ENCODE peak calls at places on chromosomes 3 and 15, in eight cellular contexts. C is cardiac muscle cell; P is endothelial cell of umbilical vein; T is CD8-positive, alpha-beta T cell; F is HCT116; E is kidney; W is psoas muscle; Q is neuronal stem cell. H is an unnamed sample.

GRCh38 chr3:194730369-194730768 is 44.7 kb downstream of the FAM43A start:
- DNase-seq in F (no peak), T (no peak), W (no peak), P (peak; percentile 32), Q (no peak), C (no peak), E (peak; percentile 85), H (peak; percentile 71)

GRCh38 chr3:119257654-119258410 is 17.2 kb upstream of the B4GALT4 start:
- DNase-seq in E (no peak), C (peak; percentile 54), Q (no peak), F (no peak), T (no peak), W (no peak), P (no peak), H (no peak)

GRCh38 chr3:119660474-119661150 is at the start of gene POPDC2:
- DNase-seq in F (no peak), Q (no peak), W (peak; percentile 52), E (no peak), C (peak; percentile 65), T (no peak), P (no peak), H (no peak)

GRCh38 chr15:29819979-29820801 is 2.1 kb downstream of the TJP1 start:
- DNase-seq in P (peak; percentile 62), W (no peak), C (no peak), Q (no peak), F (no peak), E (no peak), T (no peak), H (peak; percentile 28)

GRCh38 chr3:72452745-72453144 is 395.5 kb downstream of the SHQ1 start:
- DNase-seq in W (no peak), P (no peak), Q (no peak), F (no peak), T (no peak), E (no peak), C (no peak), H (no peak)

GRCh38 chr3:63193647-63194046 is 84.5 kb upstream of the SYNPR start:
- DNase-seq in F (peak; percentile 3), C (peak; percentile 29), P (peak; percentile 3), Q (peak; percentile 9), T (no peak), W (no peak), E (no peak), H (peak; percentile 57)

GRCh38 chr3:143037867-143038266 is 36.5 kb downstream of the U2SURP start:
- DNase-seq in F (no peak), W (no peak), Q (no peak), C (no peak), E (no peak), P (no peak), T (no peak), H (no peak)

GRCh38 chr15:83930813-83931212 is 276.9 kb downstream of the ADAMTSL3 start:
- DNase-seq in F (no peak), Q (no peak), P (no peak), T (no peak), W (no peak), E (no peak), C (no peak), H (no peak)

GRCh38 chr3:50620420-50620819 is 3.5 kb downstream of the MAPKAPK3 start:
- DNase-seq in P (no peak), Q (no peak), E (no peak), C (no peak), F (no peak), W (peak; percentile 72), T (no peak), H (no peak)

GRCh38 chr15:67172172-67172571 is 82.3 kb downstream of the AAGAB start:
- DNase-seq in T (no peak), C (no peak), E (no peak), P (no peak), Q (no peak), F (no peak), W (peak; percentile 53), H (no peak)
- H3K36me3 ChIP-seq in T (peaks cover 2% of the 10 kb centered on the region), C (peaks cover 3% of the 10 kb centered on the region), E (peaks cover 48% of the 10 kb centered on the region), P (peaks cover 14% of the 10 kb centered on the region), Q (peaks cover 19% of the 10 kb centered on the region), F (peaks cover 60% of the 10 kb centered on the region), W (peaks cover 27% of the 10 kb centered on the region), H (peaks cover 43% of the 10 kb centered on the region)

DNA sequence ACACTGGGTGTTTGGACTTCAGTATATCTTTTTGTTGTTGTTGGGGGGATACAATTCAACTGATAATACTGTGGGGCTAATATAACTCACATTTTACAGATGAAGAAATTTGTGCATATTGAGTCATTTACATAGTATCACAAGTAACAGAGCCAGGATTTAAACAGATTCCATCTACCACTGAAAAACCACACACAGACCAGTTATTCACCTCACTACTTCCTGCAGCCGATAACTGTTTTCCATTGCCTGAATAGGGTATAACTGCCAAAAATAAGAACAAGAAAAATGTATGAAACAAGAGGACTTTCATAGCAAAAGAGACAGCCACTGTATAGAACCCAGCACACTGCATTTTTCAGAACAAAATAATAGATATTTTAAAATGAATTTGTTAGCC is 215.8 kb upstream of the CNTN6 start:
- DNase-seq in P (no peak), E (no peak), C (no peak), W (no peak), Q (no peak), F (no peak), T (no peak), H (no peak)
- H3K9me3 ChIP-seq in P (no peaks in the 10 kb centered on the region), E (no peaks in the 10 kb centered on the region), C (no peaks in the 10 kb centered on the region), W (no peaks in the 10 kb centered on the region), Q (no peaks in the 10 kb centered on the region), F (peaks cover 12% of the 10 kb centered on the region), T (no peaks in the 10 kb centered on the region), H (no peaks in the 10 kb centered on the region)

DNA sequence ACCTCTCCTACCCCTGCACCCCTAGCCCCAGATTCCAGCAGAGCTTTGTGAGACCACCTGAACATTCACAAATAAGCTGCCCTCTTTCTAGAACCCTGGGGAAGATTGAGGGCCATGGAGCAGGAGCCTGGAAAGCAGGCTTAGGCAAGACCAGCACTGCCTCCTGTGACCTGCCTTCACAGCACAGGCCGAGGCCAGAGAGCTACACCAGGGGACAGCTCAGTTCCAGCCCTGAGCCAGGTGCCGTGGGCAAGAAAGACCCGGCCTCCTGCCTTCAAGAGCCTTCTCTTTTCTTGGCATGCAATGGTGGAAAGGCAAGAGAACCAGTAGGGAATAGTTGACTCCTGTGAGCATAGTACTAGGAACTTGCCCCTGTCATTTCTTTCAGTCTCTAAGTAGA is 48.1 kb downstream of the SLC6A6 start:
- DNase-seq in C (no peak), E (no peak), W (no peak), Q (no peak), F (no peak), P (no peak), T (no peak), H (no peak)
- H3K36me3 ChIP-seq in C (peaks cover 10% of the 10 kb centered on the region), E (peaks cover 36% of the 10 kb centered on the region), W (peaks cover 75% of the 10 kb centered on the region), Q (peaks cover 55% of the 10 kb centered on the region), F (peaks cover 45% of the 10 kb centered on the region), P (peaks cover 13% of the 10 kb centered on the region), T (peaks cover 19% of the 10 kb centered on the region), H (peaks cover 54% of the 10 kb centered on the region)

GRCh38 chr15:79919749-79920511 is 23.1 kb upstream of the MTHFS start:
- DNase-seq in W (no peak), E (no peak), P (no peak), T (no peak), C (no peak), Q (no peak), F (no peak), H (no peak)
- H3K9me3 ChIP-seq in W (peaks cover 56% of the 10 kb centered on the region), E (peaks cover 15% of the 10 kb centered on the region), P (no peaks in the 10 kb centered on the region), T (peaks cover 27% of the 10 kb centered on the region), C (no peaks in the 10 kb centered on the region), Q (peaks cover 74% of the 10 kb centered on the region), F (peaks cover 39% of the 10 kb centered on the region), H (peaks cover 40% of the 10 kb centered on the region)

GRCh38 chr15:84960391-84961113 is 21.1 kb upstream of the PDE8A start:
- DNase-seq in E (no peak), T (no peak), W (no peak), P (no peak), Q (no peak), F (no peak), C (no peak), H (no peak)

GRCh38 chr15:84956199-84956598 is 25.5 kb upstream of the PDE8A start:
- DNase-seq in W (no peak), Q (no peak), C (no peak), T (no peak), F (no peak), E (no peak), P (no peak), H (no peak)

GRCh38 chr15:84961114-84961452 is 20.6 kb upstream of the PDE8A start:
- DNase-seq in C (peak; percentile 77), F (no peak), T (no peak), W (no peak), P (no peak), E (no peak), Q (no peak), H (no peak)

GRCh38 chr15:84962975-84963374 is 18.7 kb upstream of the PDE8A start:
- DNase-seq in Q (no peak), T (no peak), F (no peak), P (no peak), C (no peak), W (no peak), E (no peak), H (no peak)

DNA sequence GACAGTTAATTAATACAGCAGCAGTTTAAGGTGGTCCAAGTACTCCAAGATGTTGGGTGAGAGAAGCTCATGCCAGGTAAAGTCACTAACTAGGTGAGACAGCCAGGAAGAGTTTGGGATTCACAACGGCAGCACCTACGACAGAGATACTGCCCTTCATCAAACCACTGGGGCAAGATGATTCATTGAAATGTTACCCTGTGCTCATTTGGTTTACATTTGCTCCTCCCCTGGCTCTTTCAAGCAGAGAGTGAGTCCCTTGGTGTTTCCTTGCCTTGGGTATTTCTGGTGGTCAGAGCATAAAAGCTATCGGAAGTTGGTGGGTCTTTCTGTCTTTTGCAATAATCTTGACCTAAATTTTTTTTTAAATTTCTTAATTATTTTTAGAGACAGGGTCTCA is 19.9 kb upstream of the PDE8A start:
- DNase-seq in T (no peak), F (no peak), E (no peak), Q (no peak), C (no peak), P (no peak), W (no peak), H (no peak)
- H3K36me3 ChIP-seq in T (no peaks in the 10 kb centered on the region), F (no peaks in the 10 kb centered on the region), E (no peaks in the 10 kb centered on the region), Q (no peaks in the 10 kb centered on the region), C (no peaks in the 10 kb centered on the region), P (no peaks in the 10 kb centered on the region), W (no peaks in the 10 kb centered on the region), H (no peaks in the 10 kb centered on the region)

DNA sequence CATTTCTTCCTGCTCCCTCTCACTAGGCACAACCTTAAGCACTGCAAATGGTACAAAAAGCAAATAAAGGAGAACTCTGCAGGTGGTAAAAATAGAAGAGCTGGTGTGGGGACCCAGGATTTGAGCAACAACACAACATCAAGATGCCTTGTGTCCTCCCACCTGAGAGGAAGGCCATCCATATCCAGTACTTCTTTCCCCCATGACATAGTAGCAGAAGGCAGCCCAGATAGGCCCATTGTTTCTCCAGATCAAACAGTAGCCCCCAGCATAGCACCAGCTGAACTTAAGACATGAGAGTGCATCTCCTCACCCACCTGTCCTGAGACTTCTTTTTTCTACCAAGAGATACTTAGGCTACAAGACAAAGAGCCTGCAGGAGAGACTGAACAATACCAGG is 180.5 kb downstream of the GOLGA6L6 start:
- DNase-seq in F (no peak), T (no peak), E (no peak), C (no peak), P (no peak), Q (no peak), W (no peak), H (no peak)
- H3K9me3 ChIP-seq in F (peaks cover 80% of the 10 kb centered on the region), T (no peaks in the 10 kb centered on the region), E (no peaks in the 10 kb centered on the region), C (peaks cover 27% of the 10 kb centered on the region), P (peaks cover 30% of the 10 kb centered on the region), Q (no peaks in the 10 kb centered on the region), W (no peaks in the 10 kb centered on the region), H (peaks cover 20% of the 10 kb centered on the region)